ENCODE peak calls at places on chromosomes 3 and 15, in five cellular contexts. One of them, this sample, is unnamed.

GRCh38 chr3:64872385-64872784 is 184.6 kb upstream of the ADAMTS9 start:
- DNase-seq in uterus: no peak
- DNase-seq in prostate gland: no peak
- DNase-seq in left lung: no peak
- DNase-seq in Peyer's patch: no peak
- DNase-seq in this sample: no peak

GRCh38 chr15:90097475-90097874 is 4.8 kb downstream of the IDH2 start:
- DNase-seq in uterus: no peak
- DNase-seq in prostate gland: no peak
- DNase-seq in left lung: no peak
- DNase-seq in Peyer's patch: peak; percentile 69
- DNase-seq in this sample: no peak

GRCh38 chr3:54853573-54854404 is 74.1 kb downstream of the LRTM1 start:
- DNase-seq in uterus: peak; percentile 67
- DNase-seq in prostate gland: peak; percentile 64
- DNase-seq in left lung: peak; percentile 68
- DNase-seq in Peyer's patch: peak; percentile 25
- DNase-seq in this sample: peak; percentile 70

GRCh38 chr15:45645026-45645980 is 10.5 kb downstream of the SQOR start:
- DNase-seq in uterus: no peak
- DNase-seq in prostate gland: no peak
- DNase-seq in left lung: no peak
- DNase-seq in Peyer's patch: no peak
- DNase-seq in this sample: peak; percentile 78

GRCh38 chr3:31432897-31433678 is 99.6 kb upstream of the STT3B start:
- DNase-seq in uterus: no peak
- DNase-seq in prostate gland: no peak
- DNase-seq in left lung: no peak
- DNase-seq in Peyer's patch: no peak
- DNase-seq in this sample: no peak

GRCh38 chr3:192675958-192676649 is 51.2 kb downstream of the FGF12 start:
- DNase-seq in uterus: no peak
- DNase-seq in prostate gland: no peak
- DNase-seq in left lung: no peak
- DNase-seq in Peyer's patch: no peak
- DNase-seq in this sample: no peak

GRCh38 chr3:880371-880770 is 212.5 kb upstream of the CNTN6 start:
- DNase-seq in uterus: no peak
- DNase-seq in prostate gland: no peak
- DNase-seq in left lung: no peak
- DNase-seq in Peyer's patch: no peak
- DNase-seq in this sample: no peak

GRCh38 chr3:187743195-187744141 is 1.8 kb downstream of the BCL6 start:
- DNase-seq in uterus: peak; percentile 76
- DNase-seq in prostate gland: peak; percentile 64
- DNase-seq in left lung: peak; percentile 80
- DNase-seq in Peyer's patch: peak; percentile 63
- DNase-seq in this sample: peak; percentile 65

GRCh38 chr15:95227235-95227634 is 995.9 kb downstream of the MCTP2 start:
- DNase-seq in uterus: no peak
- DNase-seq in prostate gland: no peak
- DNase-seq in left lung: no peak
- DNase-seq in Peyer's patch: no peak
- DNase-seq in this sample: no peak

DNA sequence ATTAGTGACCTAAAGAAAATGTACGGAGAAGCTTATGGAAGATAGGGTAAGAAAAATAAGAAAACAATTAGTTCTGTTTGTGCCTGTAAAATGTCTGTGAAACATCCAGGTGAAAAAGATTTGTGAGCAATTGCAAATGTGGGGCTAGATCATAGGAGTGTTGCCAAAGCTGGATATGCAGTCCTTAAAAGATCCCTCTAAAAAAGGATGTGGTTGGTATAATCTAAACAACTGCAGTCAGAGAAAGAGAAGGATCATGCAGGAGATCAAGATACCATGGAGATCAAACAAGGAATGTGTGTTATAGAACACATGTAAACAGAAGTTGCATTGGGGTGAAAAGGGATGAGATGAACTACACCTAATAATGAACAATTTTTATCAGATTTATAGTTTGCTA is 116.8 kb downstream of the ALCAM start:
- DNase-seq in uterus: no peak
- DNase-seq in prostate gland: no peak
- DNase-seq in left lung: no peak
- DNase-seq in Peyer's patch: no peak
- DNase-seq in this sample: no peak
- H3K36me3 ChIP-seq in uterus: no peaks in the 10 kb centered on the region
- H3K36me3 ChIP-seq in prostate gland: no peaks in the 10 kb centered on the region
- H3K36me3 ChIP-seq in left lung: no peaks in the 10 kb centered on the region
- H3K36me3 ChIP-seq in Peyer's patch: no peaks in the 10 kb centered on the region
- H3K36me3 ChIP-seq in this sample: no peaks in the 10 kb centered on the region

GRCh38 chr3:52461874-52462273 is 6.5 kb downstream of the NISCH start:
- DNase-seq in uterus: no peak
- DNase-seq in prostate gland: no peak
- DNase-seq in left lung: no peak
- DNase-seq in Peyer's patch: no peak
- DNase-seq in this sample: no peak
- H3K36me3 ChIP-seq in uterus: no peaks in the 10 kb centered on the region
- H3K36me3 ChIP-seq in prostate gland: peaks cover 9% of the 10 kb centered on the region
- H3K36me3 ChIP-seq in left lung: no peaks in the 10 kb centered on the region
- H3K36me3 ChIP-seq in Peyer's patch: no peaks in the 10 kb centered on the region
- H3K36me3 ChIP-seq in this sample: no peaks in the 10 kb centered on the region

DNA sequence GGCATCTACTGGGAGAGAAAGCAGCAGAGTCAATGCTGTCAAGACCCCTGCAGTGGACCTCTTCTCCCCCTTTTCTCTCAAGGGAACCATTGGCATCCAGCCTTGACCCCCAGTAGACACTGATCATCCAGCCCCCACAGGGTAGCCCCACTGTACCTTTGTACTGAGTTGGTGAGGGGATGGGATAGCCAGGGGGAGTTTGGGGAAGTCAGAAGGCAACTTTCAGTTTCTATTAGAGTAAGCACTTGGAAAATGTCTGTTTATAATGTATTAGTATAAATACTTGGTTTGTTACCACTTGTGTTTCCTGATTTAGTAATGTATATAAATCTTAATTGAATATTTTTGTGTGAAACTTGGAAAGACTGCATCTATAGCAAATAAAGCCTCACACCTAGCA is 24.9 kb downstream of the DAG1 start:
- DNase-seq in uterus: no peak
- DNase-seq in prostate gland: no peak
- DNase-seq in left lung: no peak
- DNase-seq in Peyer's patch: no peak
- DNase-seq in this sample: no peak
- H3K36me3 ChIP-seq in uterus: no peaks in the 10 kb centered on the region
- H3K36me3 ChIP-seq in prostate gland: no peaks in the 10 kb centered on the region
- H3K36me3 ChIP-seq in left lung: no peaks in the 10 kb centered on the region
- H3K36me3 ChIP-seq in Peyer's patch: no peaks in the 10 kb centered on the region
- H3K36me3 ChIP-seq in this sample: no peaks in the 10 kb centered on the region

GRCh38 chr3:196931157-196931556 is 11.2 kb downstream of the NCBP2 start:
- DNase-seq in uterus: no peak
- DNase-seq in prostate gland: no peak
- DNase-seq in left lung: no peak
- DNase-seq in Peyer's patch: no peak
- DNase-seq in this sample: no peak
- H3K36me3 ChIP-seq in uterus: no peaks in the 10 kb centered on the region
- H3K36me3 ChIP-seq in prostate gland: no peaks in the 10 kb centered on the region
- H3K36me3 ChIP-seq in left lung: no peaks in the 10 kb centered on the region
- H3K36me3 ChIP-seq in Peyer's patch: no peaks in the 10 kb centered on the region
- H3K36me3 ChIP-seq in this sample: peaks cover 9% of the 10 kb centered on the region

DNA sequence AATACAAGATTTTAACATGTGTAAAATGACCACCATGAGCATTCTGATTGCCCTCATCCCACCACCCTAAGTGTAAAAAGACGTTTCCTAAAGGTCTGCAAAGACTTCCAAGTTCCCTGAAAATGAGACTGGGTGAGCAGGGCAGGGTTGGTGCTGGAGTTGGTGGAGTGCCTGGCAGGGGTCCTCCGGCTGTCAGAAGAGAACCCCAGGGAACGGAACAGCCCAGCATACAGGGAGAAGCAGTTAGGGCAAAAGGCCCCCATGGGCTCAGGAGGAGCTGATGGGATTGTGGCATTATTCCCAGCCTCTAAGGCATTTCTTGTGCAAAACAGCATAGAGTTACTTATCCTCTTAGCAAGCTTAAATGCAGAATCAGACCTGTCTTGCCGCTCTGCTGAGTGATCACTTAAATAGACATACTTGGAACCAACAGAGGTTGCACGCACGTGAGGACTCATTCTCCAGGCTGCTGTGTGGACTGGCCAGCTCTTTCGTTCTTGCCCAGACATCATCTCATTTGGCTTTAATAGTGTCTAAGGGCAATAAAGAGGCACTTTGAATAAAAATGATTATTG is 36.0 kb downstream of the XYLB start:
- DNase-seq in uterus: no peak
- DNase-seq in prostate gland: peak; percentile 52
- DNase-seq in left lung: no peak
- DNase-seq in Peyer's patch: no peak
- DNase-seq in this sample: no peak
- H3K36me3 ChIP-seq in uterus: no peaks in the 10 kb centered on the region
- H3K36me3 ChIP-seq in prostate gland: no peaks in the 10 kb centered on the region
- H3K36me3 ChIP-seq in left lung: no peaks in the 10 kb centered on the region
- H3K36me3 ChIP-seq in Peyer's patch: no peaks in the 10 kb centered on the region
- H3K36me3 ChIP-seq in this sample: no peaks in the 10 kb centered on the region

GRCh38 chr3:61612211-61612995 is 51.0 kb downstream of the PTPRG start:
- DNase-seq in uterus: no peak
- DNase-seq in prostate gland: no peak
- DNase-seq in left lung: no peak
- DNase-seq in Peyer's patch: no peak
- DNase-seq in this sample: no peak
- H3K36me3 ChIP-seq in uterus: no peaks in the 10 kb centered on the region
- H3K36me3 ChIP-seq in prostate gland: no peaks in the 10 kb centered on the region
- H3K36me3 ChIP-seq in left lung: no peaks in the 10 kb centered on the region
- H3K36me3 ChIP-seq in Peyer's patch: no peaks in the 10 kb centered on the region
- H3K36me3 ChIP-seq in this sample: no peaks in the 10 kb centered on the region

GRCh38 chr3:52118156-52118875 is 35.9 kb downstream of the POC1A start:
- DNase-seq in uterus: no peak
- DNase-seq in prostate gland: no peak
- DNase-seq in left lung: no peak
- DNase-seq in Peyer's patch: no peak
- DNase-seq in this sample: no peak
- H3K36me3 ChIP-seq in uterus: no peaks in the 10 kb centered on the region
- H3K36me3 ChIP-seq in prostate gland: no peaks in the 10 kb centered on the region
- H3K36me3 ChIP-seq in left lung: no peaks in the 10 kb centered on the region
- H3K36me3 ChIP-seq in Peyer's patch: no peaks in the 10 kb centered on the region
- H3K36me3 ChIP-seq in this sample: no peaks in the 10 kb centered on the region

GRCh38 chr3:108578064-108578463 is 11.2 kb downstream of the CIP2A start:
- DNase-seq in uterus: no peak
- DNase-seq in prostate gland: no peak
- DNase-seq in left lung: no peak
- DNase-seq in Peyer's patch: no peak
- DNase-seq in this sample: no peak
- H3K36me3 ChIP-seq in uterus: no peaks in the 10 kb centered on the region
- H3K36me3 ChIP-seq in prostate gland: no peaks in the 10 kb centered on the region
- H3K36me3 ChIP-seq in left lung: no peaks in the 10 kb centered on the region
- H3K36me3 ChIP-seq in Peyer's patch: no peaks in the 10 kb centered on the region
- H3K36me3 ChIP-seq in this sample: no peaks in the 10 kb centered on the region

GRCh38 chr3:123116116-123116515 is 49.3 kb downstream of the PDIA5 start:
- DNase-seq in uterus: no peak
- DNase-seq in prostate gland: no peak
- DNase-seq in left lung: no peak
- DNase-seq in Peyer's patch: no peak
- DNase-seq in this sample: no peak
- H3K36me3 ChIP-seq in uterus: no peaks in the 10 kb centered on the region
- H3K36me3 ChIP-seq in prostate gland: no peaks in the 10 kb centered on the region
- H3K36me3 ChIP-seq in left lung: no peaks in the 10 kb centered on the region
- H3K36me3 ChIP-seq in Peyer's patch: no peaks in the 10 kb centered on the region
- H3K36me3 ChIP-seq in this sample: peaks cover 5% of the 10 kb centered on the region

GRCh38 chr3:4681301-4681700 is 188.2 kb downstream of the ITPR1 start:
- DNase-seq in uterus: no peak
- DNase-seq in prostate gland: no peak
- DNase-seq in left lung: no peak
- DNase-seq in Peyer's patch: no peak
- DNase-seq in this sample: no peak

GRCh38 chr3:4680227-4680691 is 187.1 kb downstream of the ITPR1 start:
- DNase-seq in uterus: no peak
- DNase-seq in prostate gland: no peak
- DNase-seq in left lung: no peak
- DNase-seq in Peyer's patch: no peak
- DNase-seq in this sample: no peak

GRCh38 chr3:4684117-4684516 is 191.0 kb downstream of the ITPR1 start:
- DNase-seq in uterus: no peak
- DNase-seq in prostate gland: no peak
- DNase-seq in left lung: no peak
- DNase-seq in Peyer's patch: no peak
- DNase-seq in this sample: no peak

GRCh38 chr3:4678320-4678719 is 185.2 kb downstream of the ITPR1 start:
- DNase-seq in uterus: no peak
- DNase-seq in prostate gland: no peak
- DNase-seq in left lung: no peak
- DNase-seq in Peyer's patch: no peak
- DNase-seq in this sample: no peak

DNA sequence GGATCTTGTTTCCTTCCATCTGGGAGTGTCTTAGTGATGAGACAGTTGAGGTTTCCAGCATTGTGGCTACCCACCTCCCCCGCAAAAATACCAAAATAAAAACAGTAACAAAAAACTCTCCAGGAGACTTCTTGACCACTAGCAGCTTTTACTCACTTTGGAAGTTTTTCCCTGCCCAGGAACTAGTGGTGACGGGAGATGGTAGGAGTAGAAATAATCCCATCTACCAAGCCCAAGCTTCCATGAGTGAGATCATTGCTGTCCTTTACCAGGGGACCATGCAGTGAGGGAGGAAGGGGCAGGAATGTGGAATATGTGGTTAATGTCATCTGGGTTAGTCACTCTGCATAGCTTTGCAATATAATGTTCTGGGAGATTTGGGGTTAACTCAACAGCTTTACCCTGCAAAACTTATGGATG is 187.7 kb downstream of the ITPR1 start:
- DNase-seq in uterus: no peak
- DNase-seq in prostate gland: no peak
- DNase-seq in left lung: no peak
- DNase-seq in Peyer's patch: no peak
- DNase-seq in this sample: no peak
- H3K36me3 ChIP-seq in uterus: no peaks in the 10 kb centered on the region
- H3K36me3 ChIP-seq in prostate gland: peaks cover 18% of the 10 kb centered on the region
- H3K36me3 ChIP-seq in left lung: no peaks in the 10 kb centered on the region
- H3K36me3 ChIP-seq in Peyer's patch: no peaks in the 10 kb centered on the region
- H3K36me3 ChIP-seq in this sample: no peaks in the 10 kb centered on the region